ENCODE peak calls at places on chromosome 4, in nine cellular contexts. V, C, Y, R, P, L, G, N and D are unnamed samples.
A peak's percentile ranks its signal among the peaks of the same experiment; 100 is the strongest.

GRCh38 chr4:111494471-111494870 is 650.8 kb upstream of the FAM241A start:
- DNase-seq in V (no peak), C (no peak), Y (no peak), R (no peak), P (no peak), L (no peak), G (no peak), N (peak; percentile 42), D (no peak)

GRCh38 chr4:138680251-138680650 is 335.3 kb upstream of the NOCT start:
- DNase-seq in V (no peak), C (no peak), Y (no peak), R (no peak), P (no peak), L (no peak), G (no peak), N (no peak), D (no peak)

GRCh38 chr4:13483142-13484044 is 747 bp downstream of the RAB28 start:
- DNase-seq in V (peak; percentile 67), C (no peak), Y (peak; percentile 21), R (peak; percentile 19), P (peak; percentile 20), L (peak; percentile 24), G (peak; percentile 33), N (peak; percentile 81), D (peak; percentile 30)

GRCh38 chr4:40309250-40309774 is 25.8 kb upstream of the CHRNA9 start:
- DNase-seq in V (peak; percentile 74), C (peak; percentile 93), Y (peak; percentile 67), R (no peak), P (no peak), L (peak; percentile 65), G (peak; percentile 97), N (peak; percentile 83), D (peak; percentile 84)

GRCh38 chr4:98794565-98795205 is 134.2 kb downstream of the EIF4E start:
- DNase-seq in V (no peak), C (peak; percentile 42), Y (no peak), R (no peak), P (no peak), L (no peak), G (peak; percentile 59), N (peak; percentile 54), D (no peak)

GRCh38 chr4:112557676-112558411 is 41.9 kb upstream of the NEUROG2 start:
- DNase-seq in V (no peak), C (no peak), Y (no peak), R (no peak), P (no peak), L (no peak), G (no peak), N (peak; percentile 71), D (no peak)

GRCh38 chr4:8869879-8870646 is 1.6 kb downstream of the HMX1 start:
- DNase-seq in V (no peak), C (no peak), Y (no peak), R (no peak), P (no peak), L (no peak), G (no peak), N (no peak), D (no peak)

GRCh38 chr4:39732728-39733127 is 34.8 kb downstream of the UBE2K start:
- DNase-seq in V (peak; percentile 49), C (no peak), Y (no peak), R (peak; percentile 31), P (peak; percentile 11), L (no peak), G (no peak), N (peak; percentile 87), D (no peak)

GRCh38 chr4:12409507-12410190 is 981.0 kb upstream of the HS3ST1 start:
- DNase-seq in V (no peak), C (no peak), Y (no peak), R (no peak), P (peak; percentile 0), L (peak; percentile 30), G (no peak), N (peak; percentile 5), D (no peak)

GRCh38 chr4:12692815-12693214 is 791.3 kb downstream of the RAB28 start:
- DNase-seq in V (no peak), C (no peak), Y (no peak), R (no peak), P (no peak), L (no peak), G (no peak), N (no peak), D (no peak)

GRCh38 chr4:6875431-6875831 is 34.2 kb upstream of the TBC1D14 start:
- DNase-seq in V (no peak), C (no peak), Y (no peak), R (no peak), P (no peak), L (no peak), G (no peak), N (no peak), D (peak; percentile 9)

GRCh38 chr4:89275587-89275986 is 32.0 kb downstream of the GPRIN3 start:
- DNase-seq in V (no peak), C (no peak), Y (no peak), R (no peak), P (no peak), L (no peak), G (no peak), N (no peak), D (no peak)

GRCh38 chr4:16224264-16224663 is 2.0 kb downstream of the TAPT1 start:
- DNase-seq in V (no peak), C (no peak), Y (no peak), R (no peak), P (no peak), L (no peak), G (no peak), N (no peak), D (no peak)

GRCh38 chr4:68750555-68750954 is 65.2 kb upstream of the UGT2B10 start:
- DNase-seq in V (no peak), C (no peak), Y (no peak), R (no peak), P (no peak), L (no peak), G (no peak), N (no peak), D (no peak)

GRCh38 chr4:13455411-13455810 is 28.7 kb downstream of the RAB28 start:
- DNase-seq in V (peak; percentile 23), C (no peak), Y (no peak), R (no peak), P (no peak), L (no peak), G (no peak), N (peak; percentile 10), D (no peak)

GRCh38 chr4:1868912-1869311 is 2.3 kb upstream of the NSD2 start:
- DNase-seq in V (no peak), C (no peak), Y (no peak), R (no peak), P (no peak), L (no peak), G (no peak), N (no peak), D (no peak)

GRCh38 chr4:4533461-4534169 is 8.2 kb downstream of the STX18 start:
- DNase-seq in V (no peak), C (no peak), Y (no peak), R (no peak), P (no peak), L (no peak), G (no peak), N (no peak), D (no peak)

GRCh38 chr4:6732441-6733357 is 16.7 kb downstream of the BLOC1S4 start:
- DNase-seq in V (peak; percentile 90), C (no peak), Y (no peak), R (peak; percentile 50), P (peak; percentile 82), L (no peak), G (no peak), N (peak; percentile 91), D (peak; percentile 26)

GRCh38 chr4:83558693-83559092 is 22.8 kb downstream of the GPAT3 start:
- DNase-seq in V (no peak), C (no peak), Y (no peak), R (no peak), P (no peak), L (no peak), G (no peak), N (peak; percentile 60), D (no peak)

GRCh38 chr4:165464813-165465381 is 86.1 kb downstream of the CPE start:
- DNase-seq in V (peak; percentile 48), C (no peak), Y (no peak), R (no peak), P (no peak), L (peak; percentile 15), G (peak; percentile 26), N (peak; percentile 58), D (peak; percentile 20)

GRCh38 chr4:142719854-142720541 is 126.1 kb downstream of the INPP4B start:
- DNase-seq in V (peak; percentile 13), C (no peak), Y (no peak), R (no peak), P (peak; percentile 2), L (peak; percentile 5), G (no peak), N (peak; percentile 33), D (peak; percentile 5)